ENCODE peak calls at places on chromosome 13, in six cellular contexts. T is thyroid gland, M is heart left ventricle, Q is prostate gland, B is tibial nerve, K is lower leg skin. W is an unnamed sample.

GRCh38 chr13:70623260-70623659 is 515.0 kb upstream of the KLHL1 start:
- DNase-seq in M (no peak), K (no peak), T (no peak), Q (no peak), B (no peak), W (no peak)

GRCh38 chr13:30870049-30870884 is 35.8 kb upstream of the MEDAG start:
- DNase-seq in B (peak; percentile 93), T (peak; percentile 31), K (peak; percentile 89), M (peak; percentile 65), Q (no peak), W (no peak)

GRCh38 chr13:44236370-44236769 is 137.3 kb upstream of the SERP2 start:
- DNase-seq in Q (no peak), K (peak; percentile 51), M (no peak), B (peak; percentile 52), T (no peak), W (no peak)

GRCh38 chr13:32894589-32895001 is 121.6 kb upstream of the KL start:
- DNase-seq in Q (no peak), B (no peak), K (no peak), M (no peak), T (no peak), W (no peak)

GRCh38 chr13:39040206-39040605 is 1.9 kb downstream of the NHLRC3 start:
- DNase-seq in Q (no peak), B (no peak), T (no peak), M (no peak), K (no peak), W (no peak)

GRCh38 chr13:32905063-32905863 is 111.0 kb upstream of the KL start:
- DNase-seq in Q (no peak), B (no peak), K (no peak), T (no peak), M (no peak), W (no peak)

GRCh38 chr13:94917814-94918213 is 205.5 kb upstream of the SOX21 start:
- DNase-seq in B (no peak), M (no peak), T (no peak), Q (no peak), K (no peak), W (no peak)

GRCh38 chr13:30143671-30144400 is 163.5 kb downstream of the KATNAL1 start:
- DNase-seq in B (no peak), T (no peak), M (no peak), Q (no peak), K (no peak), W (peak; percentile 19)

GRCh38 chr13:106490887-106491321 is 44.6 kb downstream of the EFNB2 start:
- DNase-seq in Q (no peak), M (no peak), T (no peak), K (no peak), B (no peak), W (no peak)

GRCh38 chr13:107373551-107373950 is 805.6 kb upstream of the ARGLU1 start:
- DNase-seq in Q (no peak), B (no peak), T (no peak), K (no peak), M (no peak), W (peak; percentile 49)

GRCh38 chr13:36518707-36519106 is 86.4 kb downstream of the CCNA1 start:
- DNase-seq in Q (no peak), M (no peak), K (no peak), T (no peak), B (no peak), W (no peak)

GRCh38 chr13:73220966-73221720 is 162.3 kb downstream of the KLF5 start:
- DNase-seq in B (no peak), Q (no peak), T (no peak), K (no peak), M (no peak), W (no peak)

GRCh38 chr13:19685034-19685433 is 51.6 kb downstream of the MPHOSPH8 start:
- DNase-seq in B (no peak), K (no peak), M (no peak), T (no peak), Q (no peak), W (no peak)

GRCh38 chr13:99988469-99989375 is 7.1 kb downstream of the ZIC2 start:
- DNase-seq in K (no peak), M (no peak), B (no peak), Q (no peak), T (no peak), W (no peak)

GRCh38 chr13:24680921-24681585 is 845 bp downstream of the ATP12A start:
- DNase-seq in M (no peak), T (no peak), K (no peak), B (no peak), Q (no peak), W (no peak)

GRCh38 chr13:113073942-113074341 is 31.6 kb upstream of the F7 start:
- DNase-seq in K (no peak), M (peak; percentile 6), Q (no peak), T (no peak), B (no peak), W (no peak)

GRCh38 chr13:105346141-105346766 is 1189.2 kb downstream of the EFNB2 start:
- DNase-seq in K (no peak), T (no peak), Q (no peak), M (no peak), B (no peak), W (peak; percentile 30)

GRCh38 chr13:51070005-51070649 is 40.9 kb downstream of the C13orf42 start:
- DNase-seq in Q (peak; percentile 82), K (peak; percentile 71), B (peak; percentile 86), T (peak; percentile 88), M (peak; percentile 77), W (peak; percentile 54)

GRCh38 chr13:100110269-100110668 is 21.4 kb downstream of the PCCA start:
- DNase-seq in Q (no peak), B (no peak), M (no peak), K (no peak), T (no peak), W (no peak)

GRCh38 chr13:60114499-60115028 is 49.2 kb downstream of the DIAPH3 start:
- DNase-seq in B (no peak), Q (no peak), K (no peak), T (no peak), M (no peak), W (no peak)

GRCh38 chr13:111219306-111219705 is 101.1 kb upstream of the TEX29 start:
- DNase-seq in M (peak; percentile 59), Q (no peak), T (peak; percentile 22), K (no peak), B (no peak), W (no peak)

GRCh38 chr13:71808708-71809107 is 58.3 kb downstream of the DACH1 start:
- DNase-seq in T (no peak), M (no peak), Q (no peak), B (no peak), K (no peak), W (no peak)

GRCh38 chr13:50514249-50514648 is 329.2 kb downstream of the DLEU7 start:
- DNase-seq in M (no peak), B (no peak), K (no peak), T (no peak), Q (no peak), W (no peak)

GRCh38 chr13:111943229-111943795 is 123.6 kb upstream of the SOX1 start:
- DNase-seq in K (no peak), M (no peak), B (no peak), Q (no peak), T (no peak), W (no peak)

GRCh38 chr13:69619651-69620050 is 488.0 kb upstream of the ATXN8OS start:
- DNase-seq in B (no peak), K (no peak), Q (no peak), M (no peak), T (no peak), W (no peak)

DNA sequence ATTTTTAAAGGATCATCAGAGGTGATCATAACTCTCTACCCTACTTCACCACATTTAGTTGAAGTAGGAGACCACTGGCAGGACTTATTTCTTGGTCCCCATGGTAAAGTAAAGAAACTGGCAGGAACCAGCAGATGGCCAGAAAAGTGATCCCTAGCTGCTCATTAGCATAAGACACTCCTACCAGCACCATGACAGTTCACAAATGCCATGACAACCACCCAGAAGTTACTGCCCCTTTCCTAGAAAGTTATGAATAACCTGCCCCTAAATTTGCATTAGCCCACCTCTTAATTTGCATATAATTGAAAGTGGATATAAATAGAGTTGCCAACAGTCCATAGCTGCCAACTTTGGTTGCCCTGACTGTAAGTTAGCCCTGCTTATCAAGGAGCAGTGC is 18.4 kb upstream of the RUBCNL start:
- DNase-seq in M (no peak), T (no peak), Q (no peak), K (no peak), B (no peak), W (no peak)
- TF ChIP-seq POLR2A in M (no peak), T (no peak), Q (no peak), K (no peak), B (no peak), W (no peak)

GRCh38 chr13:114148521-114148855 is 16.1 kb upstream of the RASA3 start:
- DNase-seq in Q (no peak), T (no peak), B (no peak), M (no peak), K (no peak), W (no peak)
- TF ChIP-seq POLR2A in Q (no peak), T (no peak), B (no peak), M (no peak), K (no peak), W (no peak)

GRCh38 chr13:97221989-97222700 is at the start of gene MBNL2:
- DNase-seq in Q (peak; percentile 95), M (peak; percentile 91), K (peak; percentile 93), T (peak; percentile 91), B (peak; percentile 87), W (peak; percentile 77)

GRCh38 chr13:97225533-97225932 is 3.4 kb downstream of the MBNL2 start:
- DNase-seq in B (no peak), M (no peak), T (no peak), Q (no peak), K (no peak), W (no peak)

GRCh38 chr13:97224544-97225324 is 2.6 kb downstream of the MBNL2 start:
- DNase-seq in Q (no peak), K (no peak), B (peak; percentile 40), M (peak; percentile 43), T (peak; percentile 46), W (no peak)

GRCh38 chr13:97222934-97223710 is 989 bp downstream of the MBNL2 start:
- DNase-seq in M (no peak), Q (no peak), B (no peak), K (no peak), T (no peak), W (no peak)

DNA sequence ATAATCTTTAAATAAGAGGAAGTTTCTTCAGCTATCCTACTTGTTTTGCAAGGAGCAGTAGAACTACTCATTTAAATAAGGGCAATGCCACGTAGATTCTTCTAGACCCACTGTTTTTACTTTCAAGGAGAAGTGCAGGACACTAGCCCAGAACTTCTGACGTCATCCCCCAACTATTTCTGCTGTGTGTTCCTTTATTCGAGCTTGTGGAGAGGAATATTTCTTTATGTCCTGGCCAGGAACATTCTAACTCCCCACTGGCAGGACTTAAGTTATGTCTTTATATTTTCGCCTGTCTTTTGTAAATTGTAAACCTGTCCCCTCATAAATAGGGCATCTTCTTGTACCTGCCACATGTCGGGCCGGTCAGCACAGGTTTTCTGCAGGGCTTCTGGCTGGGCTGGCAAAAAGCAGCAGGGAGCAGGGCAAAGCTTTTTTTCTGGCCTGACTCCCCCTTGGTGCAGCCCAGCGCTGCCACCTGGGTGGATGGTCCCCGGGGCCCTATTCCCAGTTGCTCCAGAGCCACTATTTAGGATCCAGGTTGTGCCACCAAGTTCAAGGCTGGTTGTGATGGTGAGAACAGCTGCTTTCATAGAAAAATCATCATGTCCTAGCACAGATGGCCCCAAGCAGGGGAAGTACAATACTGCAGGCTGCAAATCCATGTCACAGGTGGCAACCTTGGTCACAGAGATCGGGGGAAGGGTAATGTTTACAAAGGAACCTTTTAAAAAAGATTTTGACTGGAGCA is 1.8 kb downstream of the MBNL2 start:
- DNase-seq in K (peak; percentile 79), T (peak; percentile 57), M (peak; percentile 42), Q (peak; percentile 80), B (peak; percentile 81), W (peak; percentile 42)
- TF ChIP-seq POLR2A in K (no peak), T (peak; percentile 82), M (peak; percentile 34), Q (peak; percentile 54), B (peak; percentile 57), W (no peak)

GRCh38 chr13:90686438-90686837 is 661.0 kb upstream of the MIR17HG start:
- DNase-seq in Q (no peak), B (no peak), M (no peak), T (no peak), K (peak; percentile 19), W (no peak)
- TF ChIP-seq POLR2A in Q (no peak), B (no peak), M (no peak), T (no peak), K (no peak), W (no peak)